ENCODE peak calls at places on chromosomes 13 and 19, in seven cellular contexts. R is tibial artery, K is cardiac fibroblast, W is AG09319, I is AG04450, P is mammary epithelial cell, U is progenitor cell of endocrine pancreas. H is an unnamed sample.

GRCh38 chr13:72716776-72717175 is 10.7 kb downstream of the MZT1 start:
- DNase-seq in U (no peak), W (no peak), P (no peak), R (no peak), I (no peak), K (no peak), H (no peak)

GRCh38 chr13:91032104-91032503 is 315.4 kb upstream of the MIR17HG start:
- DNase-seq in K (no peak), R (no peak), U (no peak), W (no peak), I (no peak), P (no peak), H (no peak)

GRCh38 chr13:40910324-40911050 is 108.6 kb downstream of the ELF1 start:
- DNase-seq in W (no peak), R (no peak), I (no peak), P (peak), U (no peak), K (peak), H (no peak)

GRCh38 chr19:13138916-13139198 is 11.3 kb downstream of the STX10 start:
- DNase-seq in U (no peak), K (no peak), I (no peak), R (no peak), W (no peak), P (no peak), H (no peak)

GRCh38 chr19:31555634-31556215 is 206.5 kb upstream of the TSHZ3 start:
- DNase-seq in W (no peak), P (no peak), K (no peak), I (no peak), R (no peak), U (no peak), H (no peak)

GRCh38 chr19:2271516-2272103 is 10.4 kb downstream of the PEAK3 start:
- DNase-seq in K (peak), P (peak), I (no peak), U (no peak), W (no peak), R (no peak), H (peak)

GRCh38 chr19:45574526-45574925 is 10.1 kb downstream of the OPA3 start:
- DNase-seq in K (no peak), U (no peak), W (no peak), P (no peak), I (no peak), R (no peak), H (no peak)

GRCh38 chr19:51148571-51148970 is 6.5 kb downstream of the SIGLEC7 start:
- DNase-seq in I (no peak), W (no peak), R (no peak), U (no peak), K (no peak), P (no peak), H (no peak)

GRCh38 chr19:18802354-18802753 is 11.2 kb upstream of the COMP start:
- DNase-seq in K (no peak), R (no peak), I (no peak), P (no peak), W (no peak), U (no peak), H (no peak)

GRCh38 chr13:29847501-29847983 is 2.9 kb downstream of the UBL3 start:
- DNase-seq in R (no peak), W (no peak), I (no peak), P (peak), U (no peak), K (peak), H (no peak)

GRCh38 chr13:30158774-30159445 is 148.4 kb downstream of the KATNAL1 start:
- DNase-seq in R (no peak), K (peak), I (peak), P (no peak), U (no peak), W (peak), H (peak)

GRCh38 chr19:9128171-9128570 is 1.4 kb upstream of the OR7G3 start:
- DNase-seq in K (peak), U (no peak), P (peak), R (no peak), W (no peak), I (no peak), H (no peak)

GRCh38 chr13:96898855-96899254 is 95.4 kb downstream of the OXGR1 start:
- DNase-seq in K (no peak), I (no peak), P (no peak), U (no peak), W (no peak), R (no peak), H (no peak)

GRCh38 chr19:18899624-18900560 is 3.9 kb upstream of the CERS1 start:
- DNase-seq in R (no peak), P (no peak), K (no peak), U (no peak), W (no peak), I (no peak), H (no peak)

GRCh38 chr19:32450217-32450616 is 44.6 kb downstream of the DPY19L3 start:
- DNase-seq in U (no peak), I (peak), W (peak), R (no peak), K (peak), P (no peak), H (no peak)

GRCh38 chr19:15935167-15935702 is 906 bp upstream of the CYP4F11 start:
- DNase-seq in W (no peak), I (no peak), K (no peak), R (no peak), P (no peak), U (no peak), H (no peak)

GRCh38 chr19:28482221-28482620 is 730.7 kb downstream of the UQCRFS1 start:
- DNase-seq in W (no peak), P (peak), U (no peak), I (no peak), R (no peak), K (no peak), H (no peak)

GRCh38 chr19:31314156-31314555 is 35.1 kb downstream of the TSHZ3 start:
- DNase-seq in R (no peak), U (no peak), I (no peak), W (no peak), P (no peak), K (peak), H (no peak)

GRCh38 chr19:3375221-3376088 is 9.1 kb downstream of the NFIC start:
- DNase-seq in R (peak), K (peak), I (no peak), P (no peak), U (no peak), W (no peak), H (no peak)

GRCh38 chr13:22506286-22506685 is 674.5 kb upstream of the SGCG start:
- DNase-seq in P (no peak), U (no peak), W (no peak), K (no peak), R (no peak), I (no peak), H (no peak)

GRCh38 chr19:41882568-41883462 is at the start of gene ARHGEF1:
- DNase-seq in W (no peak), K (no peak), R (peak), I (no peak), U (no peak), P (peak), H (no peak)

GRCh38 chr19:13234518-13234917 is 84.3 kb downstream of the IER2 start:
- DNase-seq in P (no peak), K (peak), U (no peak), I (no peak), R (peak), W (no peak), H (no peak)

GRCh38 chr19:19670070-19670551 is 1.5 kb downstream of the ZNF101 start:
- DNase-seq in I (no peak), K (no peak), U (no peak), P (no peak), R (no peak), W (no peak), H (no peak)

GRCh38 chr13:108272333-108272732 is 2.8 kb downstream of the TNFSF13B start:
- DNase-seq in I (no peak), R (no peak), K (peak), U (no peak), P (no peak), W (no peak), H (no peak)

GRCh38 chr19:18292810-18293641 is 11.6 kb upstream of the JUND start:
- DNase-seq in R (peak), K (peak), I (no peak), U (no peak), P (no peak), W (no peak), H (no peak)

GRCh38 chr13:26599885-26600284 is 42.4 kb downstream of the WASF3 start:
- DNase-seq in W (no peak), I (no peak), U (no peak), P (no peak), K (no peak), R (no peak), H (no peak)

GRCh38 chr13:37277435-37278144 is 172.1 kb upstream of the CSNK1A1L start:
- DNase-seq in W (no peak), R (no peak), U (no peak), I (peak), P (no peak), K (peak), H (no peak)

GRCh38 chr19:37654525-37654832 is 786 bp downstream of the ZFP30 start:
- DNase-seq in P (peak), I (no peak), R (no peak), W (no peak), U (peak), K (peak), H (peak)

GRCh38 chr13:110352735-110353134 is 45.7 kb downstream of the COL4A2 start:
- DNase-seq in K (no peak), U (no peak), P (no peak), I (no peak), R (no peak), W (no peak), H (no peak)

GRCh38 chr19:54817670-54818536 is 1.6 kb downstream of the KIR3DL1 start:
- DNase-seq in W (no peak), K (no peak), U (no peak), I (no peak), P (no peak), R (no peak), H (no peak)

GRCh38 chr13:66506979-66507378 is 723.2 kb downstream of the PCDH9 start:
- DNase-seq in K (no peak), R (no peak), U (no peak), P (no peak), W (no peak), I (no peak), H (no peak)

GRCh38 chr13:25881136-25881926 is 170.5 kb downstream of the SHISA2 start:
- DNase-seq in I (no peak), R (no peak), P (no peak), K (no peak), U (no peak), W (no peak), H (peak)

GRCh38 chr13:34513526-34513925 is 428.5 kb upstream of the NBEA start:
- DNase-seq in P (no peak), R (no peak), U (no peak), I (no peak), K (no peak), W (no peak), H (no peak)

GRCh38 chr13:53788286-53788685 is 759.7 kb downstream of the OLFM4 start:
- DNase-seq in W (no peak), K (no peak), P (no peak), U (no peak), I (no peak), R (no peak), H (no peak)

DNA sequence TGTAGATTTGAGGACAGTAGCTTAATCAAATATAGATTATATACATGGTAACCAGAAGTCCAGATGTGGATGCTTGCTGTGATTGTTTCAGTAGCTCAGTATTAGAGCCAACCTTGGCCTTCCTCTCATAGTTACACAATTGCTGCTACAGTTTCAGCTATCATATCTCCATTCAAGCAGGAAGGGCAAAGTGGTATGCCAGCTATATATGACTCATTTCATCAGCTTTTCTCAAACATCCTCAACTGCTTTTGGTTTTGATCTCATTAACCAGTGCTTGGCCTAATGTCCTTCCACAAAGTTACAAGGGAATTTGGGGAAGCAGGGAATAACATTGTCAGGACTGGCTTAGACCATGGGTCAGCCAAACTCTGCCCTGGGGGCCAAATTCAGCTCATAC is 73.0 kb upstream of the MAB21L1 start:
- DNase-seq in I (no peak), K (peak), P (peak), R (no peak), W (peak), U (no peak), H (peak)
- TF ChIP-seq CTCF in I (no peak), K (no peak), P (no peak), R (no peak), W (no peak), U (no peak), H (no peak)

GRCh38 chr19:579111-579841 is 6.9 kb downstream of the BSG start:
- DNase-seq in W (no peak), R (no peak), P (no peak), U (no peak), I (no peak), K (no peak), H (no peak)

GRCh38 chr19:579842-580155 is 7.4 kb downstream of the BSG start:
- DNase-seq in R (no peak), P (no peak), U (no peak), I (no peak), K (no peak), W (no peak), H (no peak)

GRCh38 chr19:575527-576506 is 3.4 kb downstream of the BSG start:
- DNase-seq in I (no peak), K (peak), W (no peak), R (no peak), U (no peak), P (peak), H (no peak)

GRCh38 chr19:576768-577438 is 4.5 kb downstream of the BSG start:
- DNase-seq in R (no peak), W (no peak), P (no peak), I (no peak), K (no peak), U (no peak), H (no peak)

GRCh38 chr19:577439-578392 is 5.3 kb downstream of the BSG start:
- DNase-seq in W (no peak), U (no peak), K (no peak), I (no peak), P (no peak), R (no peak), H (no peak)
- TF ChIP-seq CTCF in W (no peak), U (no peak), K (no peak), I (no peak), P (no peak), R (no peak), H (no peak)

DNA sequence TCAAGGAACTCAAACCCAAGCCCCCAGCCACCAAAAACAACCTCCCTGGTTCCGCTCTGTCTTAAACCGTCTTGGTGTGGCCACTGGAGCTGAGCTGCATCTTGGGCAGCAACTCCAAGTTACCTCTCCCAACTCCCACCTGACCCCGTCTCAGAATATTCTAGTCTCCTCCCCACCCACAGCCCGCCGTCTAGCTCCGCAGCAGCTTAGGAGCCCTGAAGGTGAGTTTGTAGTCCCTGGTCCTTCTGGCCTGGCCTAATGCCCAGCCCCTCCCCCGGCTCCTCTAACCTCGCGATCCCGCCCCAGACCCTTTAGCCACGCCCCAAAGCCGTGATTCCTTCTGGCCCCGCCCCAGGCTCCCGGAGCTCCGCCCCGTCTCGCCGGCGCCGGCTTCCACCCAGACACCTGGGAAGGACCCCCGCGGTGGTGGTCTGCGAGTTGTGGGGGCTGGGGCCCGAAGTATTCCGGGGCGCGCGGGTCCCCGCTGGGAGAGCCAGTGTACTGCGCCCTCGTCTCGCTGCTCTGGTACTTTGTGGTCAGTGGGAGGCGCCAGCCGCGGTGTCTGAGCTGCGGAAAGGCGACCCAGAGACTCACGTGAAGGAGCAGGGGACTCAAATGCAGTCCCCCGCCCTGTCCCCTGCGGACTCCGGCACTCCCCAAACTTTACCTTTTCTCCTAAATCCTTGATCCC is 2.5 kb upstream of the LHB start:
- DNase-seq in K (peak), I (no peak), W (no peak), R (no peak), U (no peak), P (peak), H (no peak)
- TF ChIP-seq CTCF in K (no peak), I (no peak), W (peak), R (no peak), U (peak), P (no peak), H (peak)

GRCh38 chr19:7916137-7916907 is 1.7 kb downstream of the TGFBR3L start:
- DNase-seq in U (no peak), K (peak), P (no peak), I (no peak), R (no peak), W (no peak), H (no peak)

GRCh38 chr19:7916908-7917291 is 2.3 kb downstream of the TGFBR3L start:
- DNase-seq in W (no peak), P (no peak), I (no peak), U (no peak), R (no peak), K (no peak), H (no peak)

GRCh38 chr19:7918615-7919421 is 1.3 kb upstream of the SNAPC2 start:
- DNase-seq in U (no peak), R (no peak), P (no peak), W (no peak), I (no peak), K (no peak), H (no peak)

GRCh38 chr19:7915250-7916136 is 863 bp downstream of the TGFBR3L start:
- DNase-seq in K (no peak), R (no peak), W (no peak), U (no peak), I (no peak), P (no peak), H (no peak)

DNA sequence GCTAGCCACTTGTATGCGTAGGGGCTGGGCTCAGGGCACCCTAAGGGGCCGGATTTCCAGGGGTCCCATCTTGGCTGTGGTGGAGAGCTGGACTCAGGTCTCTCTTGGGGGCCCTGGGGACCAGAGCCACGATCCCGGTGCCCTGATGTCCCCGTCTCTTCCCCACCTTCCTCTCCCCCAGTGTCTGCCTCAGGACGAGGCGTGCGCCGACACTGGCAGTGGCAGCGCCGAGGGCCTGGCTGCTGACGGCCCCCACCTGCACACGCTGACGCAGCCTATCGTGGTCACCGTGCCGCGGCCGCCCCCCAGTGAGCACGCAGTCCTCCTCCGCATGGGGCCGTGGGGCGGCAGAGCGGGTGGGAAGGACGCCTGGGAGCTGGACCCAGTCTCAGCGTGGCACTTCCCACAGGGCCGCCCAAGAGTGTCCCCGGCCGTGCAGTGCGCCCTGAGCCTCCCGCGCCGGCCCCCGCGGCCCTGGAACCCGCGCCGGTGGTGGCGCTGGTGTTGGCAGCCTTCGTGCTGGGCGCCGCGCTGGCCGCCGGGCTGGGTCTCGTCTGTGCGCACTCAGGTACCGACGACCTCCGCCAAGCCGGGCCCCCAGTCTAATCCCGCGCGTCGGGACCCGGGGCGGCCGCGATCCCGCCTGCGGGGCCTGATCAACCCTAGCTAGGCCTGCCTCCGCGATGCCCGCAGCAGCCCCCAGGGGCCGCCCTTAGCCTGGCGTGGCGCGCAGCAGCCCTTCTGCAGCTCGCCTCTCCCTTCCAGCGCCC is 2.7 kb upstream of the SNAPC2 start:
- DNase-seq in I (no peak), K (peak), P (no peak), W (no peak), R (no peak), U (no peak), H (no peak)
- TF ChIP-seq CTCF in I (peak), K (peak), P (no peak), W (peak), R (peak), U (peak), H (peak)

GRCh38 chr13:46317120-46317519 is 69.9 kb downstream of the RUBCNL start:
- DNase-seq in W (no peak), R (no peak), U (no peak), I (no peak), P (no peak), K (peak), H (no peak)
- TF ChIP-seq CTCF in W (peak), R (no peak), U (no peak), I (no peak), P (no peak), K (peak), H (peak)

DNA sequence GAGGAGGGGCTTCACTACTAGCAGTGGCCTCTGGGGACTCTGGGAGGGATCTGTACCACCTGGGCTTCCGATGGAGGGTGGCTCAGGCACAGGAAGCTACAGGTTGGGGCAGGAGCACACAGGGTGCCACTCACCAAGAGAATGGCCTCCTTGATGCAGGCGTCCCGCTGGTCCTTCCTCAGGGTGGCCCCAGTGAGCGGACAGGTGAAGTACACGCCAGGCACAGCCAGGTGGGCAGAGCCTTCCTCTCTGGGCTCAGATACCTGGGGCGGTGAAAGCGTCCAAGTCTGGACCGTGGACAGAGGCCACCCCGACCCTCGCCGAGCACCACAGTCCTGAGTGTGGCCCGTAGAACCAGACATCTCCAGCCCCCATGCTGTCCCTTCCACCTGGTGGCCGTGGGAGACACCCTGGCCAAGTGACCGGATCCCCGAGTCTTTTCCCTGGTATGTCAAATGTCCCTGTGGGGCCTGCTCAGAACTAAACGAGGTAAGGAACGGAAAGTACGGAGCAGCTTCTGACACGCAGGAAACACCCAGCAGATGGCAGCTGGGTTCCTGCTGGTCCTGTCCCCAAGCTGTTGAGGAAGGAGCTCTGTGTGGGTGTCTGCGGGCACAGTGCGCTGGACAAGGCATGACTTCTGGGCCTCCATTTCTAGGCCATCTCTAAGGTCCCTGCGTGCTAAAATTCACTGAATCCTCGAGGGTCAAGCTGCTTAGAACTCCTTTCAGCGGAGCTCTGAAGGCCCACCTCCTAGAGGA is 5.2 kb downstream of the UBXN6 start:
- DNase-seq in W (no peak), I (no peak), K (no peak), U (no peak), P (no peak), R (no peak), H (no peak)
- TF ChIP-seq CTCF in W (no peak), I (no peak), K (no peak), U (no peak), P (no peak), R (no peak), H (no peak)